ENCODE peak calls at places on chromosomes 12 and 14, in eight cellular contexts. One of them, this sample, is unnamed. For H3K4me1, the result is how much of the 10 kb centered on the place peaks cover.

GRCh38 chr12:26767865-26768264 is 65.1 kb downstream of the ITPR2 start:
- DNase-seq in tibial artery: no peak
- DNase-seq in K562: no peak
- DNase-seq in GM23338: no peak
- DNase-seq in A549: no peak
- DNase-seq in fibroblast of lung: no peak
- DNase-seq in pancreas: no peak
- DNase-seq in HepG2: no peak
- DNase-seq in this sample: no peak

GRCh38 chr12:106985479-106985878 is 1.5 kb downstream of the MTERF2 start:
- DNase-seq in fibroblast of lung: no peak
- DNase-seq in tibial artery: no peak
- DNase-seq in HepG2: peak
- DNase-seq in A549: no peak
- DNase-seq in K562: peak
- DNase-seq in pancreas: no peak
- DNase-seq in GM23338: no peak
- DNase-seq in this sample: no peak

GRCh38 chr14:100576091-100577085 is 10.8 kb downstream of the BEGAIN start:
- DNase-seq in tibial artery: no peak
- DNase-seq in GM23338: no peak
- DNase-seq in fibroblast of lung: no peak
- DNase-seq in A549: no peak
- DNase-seq in K562: no peak
- DNase-seq in HepG2: no peak
- DNase-seq in pancreas: peak
- DNase-seq in this sample: no peak

GRCh38 chr14:95265106-95266094 is 54.3 kb downstream of the CLMN start:
- DNase-seq in HepG2: peak
- DNase-seq in K562: no peak
- DNase-seq in GM23338: no peak
- DNase-seq in tibial artery: no peak
- DNase-seq in A549: peak
- DNase-seq in fibroblast of lung: peak
- DNase-seq in pancreas: no peak
- DNase-seq in this sample: peak

GRCh38 chr12:123889848-123890535 is 82.6 kb downstream of the CCDC92 start:
- DNase-seq in tibial artery: no peak
- DNase-seq in A549: no peak
- DNase-seq in GM23338: no peak
- DNase-seq in pancreas: no peak
- DNase-seq in fibroblast of lung: no peak
- DNase-seq in K562: no peak
- DNase-seq in HepG2: no peak
- DNase-seq in this sample: no peak

GRCh38 chr12:2503762-2504161 is 291.0 kb upstream of the FKBP4 start:
- DNase-seq in pancreas: no peak
- DNase-seq in fibroblast of lung: no peak
- DNase-seq in A549: no peak
- DNase-seq in tibial artery: no peak
- DNase-seq in GM23338: no peak
- DNase-seq in K562: peak
- DNase-seq in HepG2: no peak
- DNase-seq in this sample: no peak

GRCh38 chr14:24329736-24330135 is 5.1 kb downstream of the ADCY4 start:
- DNase-seq in HepG2: no peak
- DNase-seq in K562: no peak
- DNase-seq in A549: no peak
- DNase-seq in pancreas: no peak
- DNase-seq in GM23338: no peak
- DNase-seq in fibroblast of lung: no peak
- DNase-seq in tibial artery: peak
- DNase-seq in this sample: no peak

GRCh38 chr12:109706398-109706746 is 7.3 kb upstream of the FAM222A start:
- DNase-seq in K562: no peak
- DNase-seq in tibial artery: no peak
- DNase-seq in GM23338: no peak
- DNase-seq in A549: no peak
- DNase-seq in fibroblast of lung: no peak
- DNase-seq in pancreas: no peak
- DNase-seq in HepG2: no peak
- DNase-seq in this sample: no peak

GRCh38 chr12:96237035-96237434 is 42.9 kb downstream of the ELK3 start:
- DNase-seq in A549: no peak
- DNase-seq in tibial artery: no peak
- DNase-seq in K562: no peak
- DNase-seq in fibroblast of lung: peak
- DNase-seq in HepG2: no peak
- DNase-seq in pancreas: no peak
- DNase-seq in GM23338: no peak
- DNase-seq in this sample: no peak

GRCh38 chr12:58583956-58584355 is 336.3 kb downstream of the LRIG3 start:
- DNase-seq in K562: no peak
- DNase-seq in A549: no peak
- DNase-seq in GM23338: no peak
- DNase-seq in tibial artery: no peak
- DNase-seq in fibroblast of lung: peak
- DNase-seq in pancreas: no peak
- DNase-seq in HepG2: no peak
- DNase-seq in this sample: no peak

GRCh38 chr12:67193705-67194104 is 75.5 kb upstream of the CAND1 start:
- DNase-seq in fibroblast of lung: peak
- DNase-seq in pancreas: no peak
- DNase-seq in HepG2: peak
- DNase-seq in GM23338: peak
- DNase-seq in tibial artery: no peak
- DNase-seq in A549: peak
- DNase-seq in K562: peak
- DNase-seq in this sample: peak

GRCh38 chr12:49201595-49202295 is 12.9 kb upstream of the TUBA1A start:
- DNase-seq in HepG2: no peak
- DNase-seq in GM23338: peak
- DNase-seq in pancreas: no peak
- DNase-seq in tibial artery: no peak
- DNase-seq in fibroblast of lung: peak
- DNase-seq in K562: peak
- DNase-seq in A549: peak
- DNase-seq in this sample: peak

GRCh38 chr14:69636051-69636639 is 24.7 kb downstream of the SUSD6 start:
- DNase-seq in K562: no peak
- DNase-seq in A549: no peak
- DNase-seq in fibroblast of lung: no peak
- DNase-seq in pancreas: no peak
- DNase-seq in tibial artery: no peak
- DNase-seq in HepG2: no peak
- DNase-seq in GM23338: no peak
- DNase-seq in this sample: no peak

GRCh38 chr14:40367717-40368116 is 935.5 kb upstream of the FBXO33 start:
- DNase-seq in K562: no peak
- DNase-seq in A549: no peak
- DNase-seq in pancreas: no peak
- DNase-seq in HepG2: no peak
- DNase-seq in tibial artery: no peak
- DNase-seq in fibroblast of lung: no peak
- DNase-seq in GM23338: no peak
- DNase-seq in this sample: no peak

GRCh38 chr12:115619889-115620288 is 657.6 kb downstream of the MED13L start:
- DNase-seq in fibroblast of lung: no peak
- DNase-seq in tibial artery: no peak
- DNase-seq in GM23338: no peak
- DNase-seq in K562: no peak
- DNase-seq in HepG2: no peak
- DNase-seq in pancreas: no peak
- DNase-seq in A549: no peak
- DNase-seq in this sample: no peak

GRCh38 chr12:79124385-79124784 is 259.8 kb downstream of the SYT1 start:
- DNase-seq in GM23338: no peak
- DNase-seq in pancreas: no peak
- DNase-seq in HepG2: no peak
- DNase-seq in A549: no peak
- DNase-seq in tibial artery: no peak
- DNase-seq in K562: no peak
- DNase-seq in fibroblast of lung: no peak
- DNase-seq in this sample: no peak
- TF ChIP-seq CTCF in GM23338: no peak
- TF ChIP-seq CTCF in pancreas: no peak
- TF ChIP-seq CTCF in HepG2: no peak
- TF ChIP-seq CTCF in A549: no peak
- TF ChIP-seq CTCF in tibial artery: no peak
- TF ChIP-seq CTCF in K562: no peak
- TF ChIP-seq CTCF in fibroblast of lung: no peak
- TF ChIP-seq CTCF in this sample: no peak

GRCh38 chr12:122884091-122884826 is 11.7 kb downstream of the VPS37B start:
- DNase-seq in GM23338: no peak
- DNase-seq in HepG2: no peak
- DNase-seq in K562: no peak
- DNase-seq in fibroblast of lung: peak
- DNase-seq in pancreas: no peak
- DNase-seq in A549: no peak
- DNase-seq in tibial artery: no peak
- DNase-seq in this sample: no peak

GRCh38 chr12:122882908-122883563 is 12.9 kb downstream of the VPS37B start:
- DNase-seq in K562: no peak
- DNase-seq in pancreas: no peak
- DNase-seq in HepG2: no peak
- DNase-seq in tibial artery: no peak
- DNase-seq in A549: no peak
- DNase-seq in fibroblast of lung: no peak
- DNase-seq in GM23338: no peak
- DNase-seq in this sample: no peak

GRCh38 chr12:122878780-122879612 is 16.9 kb downstream of the VPS37B start:
- DNase-seq in HepG2: no peak
- DNase-seq in A549: no peak
- DNase-seq in fibroblast of lung: no peak
- DNase-seq in K562: no peak
- DNase-seq in pancreas: no peak
- DNase-seq in tibial artery: no peak
- DNase-seq in GM23338: no peak
- DNase-seq in this sample: no peak

GRCh38 chr12:122880155-122880605 is 15.7 kb downstream of the VPS37B start:
- DNase-seq in fibroblast of lung: peak
- DNase-seq in HepG2: no peak
- DNase-seq in pancreas: no peak
- DNase-seq in K562: no peak
- DNase-seq in A549: no peak
- DNase-seq in GM23338: no peak
- DNase-seq in tibial artery: no peak
- DNase-seq in this sample: no peak

DNA sequence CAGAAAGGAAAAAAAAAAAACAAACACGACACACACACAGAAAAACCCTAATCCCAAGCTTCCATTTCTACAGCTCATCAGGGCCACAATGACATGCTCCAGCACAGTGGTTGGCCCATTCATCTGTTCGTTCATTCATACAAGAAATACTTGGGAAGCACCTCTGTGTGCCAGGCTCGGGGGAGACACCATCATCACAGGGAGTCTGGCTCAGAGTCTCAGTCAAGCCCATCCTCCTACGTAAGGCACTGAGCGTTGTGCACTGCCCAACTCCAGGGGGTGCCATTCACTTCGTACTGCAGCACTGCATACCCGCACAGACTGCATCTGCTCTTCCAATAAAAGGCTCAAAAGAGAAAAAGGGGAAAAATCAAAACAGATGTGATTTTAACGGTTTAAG is 15.3 kb downstream of the VPS37B start:
- DNase-seq in fibroblast of lung: peak
- DNase-seq in HepG2: peak
- DNase-seq in pancreas: no peak
- DNase-seq in GM23338: peak
- DNase-seq in A549: peak
- DNase-seq in K562: peak
- DNase-seq in tibial artery: no peak
- DNase-seq in this sample: no peak
- H3K4me1 ChIP-seq in fibroblast of lung: under half
- H3K4me1 ChIP-seq in HepG2: half or more
- H3K4me1 ChIP-seq in pancreas: under half
- H3K4me1 ChIP-seq in GM23338: under half
- H3K4me1 ChIP-seq in A549: under half
- H3K4me1 ChIP-seq in K562: under half
- H3K4me1 ChIP-seq in tibial artery: under half
- H3K4me1 ChIP-seq in this sample: under half

DNA sequence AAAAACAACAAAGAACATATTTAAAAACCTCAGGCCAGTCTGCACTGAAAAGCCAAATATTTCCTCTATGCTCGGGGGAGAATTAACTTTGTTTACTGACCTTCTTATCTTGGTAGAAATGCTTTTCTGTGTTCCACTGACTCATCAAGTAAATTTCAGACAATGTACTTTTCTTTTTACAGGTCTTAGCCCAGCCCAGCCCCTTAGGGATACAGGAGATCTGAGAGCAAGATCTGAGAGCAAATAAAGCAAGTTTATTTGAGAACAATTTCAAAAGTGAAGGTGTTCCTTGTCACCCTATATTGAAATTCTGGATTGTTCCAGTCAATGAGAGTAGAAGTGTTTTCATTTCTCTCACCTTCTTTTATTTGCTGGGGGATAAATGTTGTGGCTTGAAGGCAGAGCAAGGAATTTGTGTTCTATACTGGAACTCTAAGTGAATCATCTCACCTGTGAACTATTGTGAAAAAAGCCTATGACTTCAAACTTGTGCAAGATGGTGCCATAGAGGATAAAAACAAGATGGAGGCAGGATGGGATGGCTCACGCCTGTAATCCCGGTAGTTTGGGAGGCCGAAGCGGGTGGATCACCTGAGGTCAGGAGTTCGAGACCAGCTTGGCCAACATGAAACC is 7.9 kb upstream of the GPRC5A start:
- DNase-seq in K562: peak
- DNase-seq in tibial artery: no peak
- DNase-seq in fibroblast of lung: peak
- DNase-seq in pancreas: no peak
- DNase-seq in HepG2: peak
- DNase-seq in A549: peak
- DNase-seq in GM23338: no peak
- DNase-seq in this sample: peak
- H3K27ac ChIP-seq in K562: no peak
- H3K27ac ChIP-seq in tibial artery: no peak
- H3K27ac ChIP-seq in fibroblast of lung: no peak
- H3K27ac ChIP-seq in pancreas: no peak
- H3K27ac ChIP-seq in HepG2: no peak
- H3K27ac ChIP-seq in A549: peak
- H3K27ac ChIP-seq in GM23338: no peak
- H3K27ac ChIP-seq in this sample: peak

GRCh38 chr12:102814691-102815367 is 102.2 kb downstream of the PAH start:
- DNase-seq in fibroblast of lung: no peak
- DNase-seq in HepG2: no peak
- DNase-seq in tibial artery: peak
- DNase-seq in pancreas: no peak
- DNase-seq in A549: no peak
- DNase-seq in K562: no peak
- DNase-seq in GM23338: no peak
- DNase-seq in this sample: no peak

GRCh38 chr12:102811125-102811737 is 105.8 kb downstream of the PAH start:
- DNase-seq in A549: peak
- DNase-seq in pancreas: no peak
- DNase-seq in GM23338: peak
- DNase-seq in HepG2: peak
- DNase-seq in tibial artery: no peak
- DNase-seq in K562: peak
- DNase-seq in fibroblast of lung: no peak
- DNase-seq in this sample: no peak

GRCh38 chr12:102821149-102821548 is 95.9 kb downstream of the PAH start:
- DNase-seq in A549: no peak
- DNase-seq in K562: no peak
- DNase-seq in pancreas: no peak
- DNase-seq in GM23338: no peak
- DNase-seq in HepG2: no peak
- DNase-seq in tibial artery: no peak
- DNase-seq in fibroblast of lung: no peak
- DNase-seq in this sample: no peak

GRCh38 chr12:102816816-102817434 is 100.1 kb downstream of the PAH start:
- DNase-seq in A549: peak
- DNase-seq in fibroblast of lung: peak
- DNase-seq in tibial artery: no peak
- DNase-seq in GM23338: peak
- DNase-seq in HepG2: peak
- DNase-seq in pancreas: no peak
- DNase-seq in K562: peak
- DNase-seq in this sample: peak
- TF ChIP-seq CTCF in A549: peak
- TF ChIP-seq CTCF in fibroblast of lung: peak
- TF ChIP-seq CTCF in tibial artery: peak
- TF ChIP-seq CTCF in GM23338: peak
- TF ChIP-seq CTCF in HepG2: peak
- TF ChIP-seq CTCF in pancreas: peak
- TF ChIP-seq CTCF in K562: peak
- TF ChIP-seq CTCF in this sample: peak